ENCODE peak calls at places on chromosomes 2 and 18, in six cellular contexts. C is heart left ventricle; U is right lobe of liver; J is CD4-positive, CD25-positive, alpha-beta regulatory T cell; R is brain microvascular endothelial cell; W is GM23338. X is an unnamed sample. For H3K27me3 and H3K36me3, the result is how much of the 10 kb centered on the place peaks cover.

GRCh38 chr2:144357623-144358400 is 162.1 kb downstream of the ZEB2 start:
- DNase-seq in C (no peak), U (no peak), J (no peak), R (peak), W (no peak), X (peak)

GRCh38 chr2:178477443-178478099 is 829 bp downstream of the FKBP7 start:
- DNase-seq in C (no peak), U (no peak), J (peak), R (no peak), W (no peak), X (no peak)

GRCh38 chr2:128288781-128289180 is 29.9 kb downstream of the HS6ST1 start:
- DNase-seq in C (peak), U (no peak), J (no peak), R (no peak), W (no peak), X (no peak)

GRCh38 chr2:10620481-10620880 is 69.3 kb downstream of the NOL10 start:
- DNase-seq in C (no peak), U (no peak), J (peak), R (peak), W (no peak), X (peak)

GRCh38 chr2:240467659-240468299 is 32.3 kb downstream of the GPC1 start:
- DNase-seq in C (peak), U (no peak), J (no peak), R (no peak), W (no peak), X (no peak)

GRCh38 chr18:26771524-26771923 is 94.0 kb downstream of the AQP4 start:
- DNase-seq in C (no peak), U (peak), J (no peak), R (no peak), W (peak), X (no peak)

GRCh38 chr18:55900380-55900779 is 312.4 kb upstream of the TCF4 start:
- DNase-seq in C (no peak), U (no peak), J (no peak), R (peak), W (no peak), X (no peak)

GRCh38 chr2:183740241-183740640 is 616.0 kb downstream of the NUP35 start:
- DNase-seq in C (no peak), U (no peak), J (no peak), R (peak), W (no peak), X (no peak)

GRCh38 chr2:236871500-236872001 is 214.1 kb upstream of the COPS8 start:
- DNase-seq in C (peak), U (peak), J (no peak), R (peak), W (no peak), X (peak)

GRCh38 chr18:78526923-78527775 is 452.5 kb upstream of the SALL3 start:
- DNase-seq in C (no peak), U (no peak), J (no peak), R (no peak), W (peak), X (no peak)

GRCh38 chr18:78528437-78529228 is 451.0 kb upstream of the SALL3 start:
- DNase-seq in C (no peak), U (no peak), J (no peak), R (no peak), W (no peak), X (no peak)

GRCh38 chr18:78525364-78526111 is 454.1 kb upstream of the SALL3 start:
- DNase-seq in C (no peak), U (no peak), J (no peak), R (peak), W (no peak), X (no peak)

GRCh38 chr18:78527984-78528383 is 451.6 kb upstream of the SALL3 start:
- DNase-seq in C (no peak), U (no peak), J (no peak), R (no peak), W (no peak), X (no peak)

DNA sequence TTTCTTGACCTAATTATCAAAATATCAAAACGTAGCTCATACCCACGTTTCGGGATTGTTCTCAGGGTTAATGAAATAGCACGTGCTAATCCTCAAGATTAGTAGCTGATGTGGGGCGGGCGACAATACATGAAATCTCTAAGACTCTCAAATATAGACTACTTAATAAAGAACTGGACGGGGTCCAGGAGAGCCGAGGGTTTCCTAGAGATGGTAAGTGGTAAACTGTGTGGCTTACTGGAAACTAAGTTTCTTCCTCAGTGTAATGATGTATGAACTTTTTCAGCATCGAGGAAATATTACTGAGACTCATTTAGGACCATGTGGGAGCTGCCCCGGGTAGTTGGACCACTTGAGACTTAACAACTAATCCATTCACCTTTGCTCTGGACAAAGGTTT is 453.3 kb upstream of the SALL3 start:
- DNase-seq in C (no peak), U (no peak), J (no peak), R (no peak), W (no peak), X (no peak)
- H3K27me3 ChIP-seq in C (under half), U (under half), J (under half), R (under half), W (under half), X (under half)

GRCh38 chr18:9609190-9609589 is 5.2 kb downstream of the PPP4R1 start:
- DNase-seq in C (no peak), U (no peak), J (no peak), R (no peak), W (no peak), X (peak)

GRCh38 chr18:9606039-9606438 is 8.3 kb downstream of the PPP4R1 start:
- DNase-seq in C (no peak), U (no peak), J (no peak), R (no peak), W (no peak), X (no peak)

GRCh38 chr18:9604348-9604747 is 10.0 kb downstream of the PPP4R1 start:
- DNase-seq in C (no peak), U (no peak), J (no peak), R (no peak), W (no peak), X (no peak)

GRCh38 chr18:9608728-9609127 is 5.6 kb downstream of the PPP4R1 start:
- DNase-seq in C (no peak), U (no peak), J (no peak), R (no peak), W (no peak), X (peak)

DNA sequence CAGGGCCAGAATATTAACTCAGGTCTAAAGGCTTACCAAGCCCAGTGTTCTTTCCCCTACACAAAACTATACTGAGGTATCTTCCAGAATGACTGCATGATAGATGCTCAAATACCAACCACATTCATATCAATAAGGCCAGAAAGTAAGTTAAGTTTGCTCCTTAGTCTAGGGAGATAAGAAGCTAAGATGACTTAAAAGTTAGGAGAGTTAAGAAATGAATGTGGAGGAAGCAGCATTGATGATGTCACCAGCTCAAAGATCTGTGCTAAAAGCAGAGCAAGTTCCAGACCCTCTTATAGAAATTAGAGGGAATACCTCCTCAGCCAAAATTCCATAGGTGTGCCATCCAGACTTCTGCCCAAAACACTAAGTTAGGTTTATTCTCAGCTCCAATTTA is 6.1 kb downstream of the PPP4R1 start:
- DNase-seq in C (no peak), U (no peak), J (no peak), R (no peak), W (no peak), X (peak)
- H3K36me3 ChIP-seq in C (under half), U (under half), J (under half), R (under half), W (under half), X (under half)

GRCh38 chr2:218961651-218962570 is 2.4 kb downstream of the CDK5R2 start:
- DNase-seq in C (no peak), U (peak), J (no peak), R (no peak), W (peak), X (no peak)
- H3K27me3 ChIP-seq in C (half or more), U (under half), J (under half), R (half or more), W (half or more), X (under half)

GRCh38 chr18:58544616-58545337 is 84.1 kb downstream of the ALPK2 start:
- DNase-seq in C (no peak), U (no peak), J (no peak), R (no peak), W (no peak), X (no peak)
- H3K36me3 ChIP-seq in C (under half), U (under half), J (under half), R (under half), W (under half), X (under half)

GRCh38 chr18:59220164-59220783 is 316 bp downstream of the GRP start:
- DNase-seq in C (no peak), U (no peak), J (no peak), R (no peak), W (peak), X (no peak)
- H3K27me3 ChIP-seq in C (under half), U (under half), J (under half), R (half or more), W (half or more), X (under half)

X was measured in bronchial epithelial cell.